ENCODE peak calls at places on chromosomes 6 and 20, in seven cellular contexts. A, W, D, U, L, H and J are unnamed samples.

GRCh38 chr6:147567141-147567805 is 58.8 kb downstream of the SAMD5 start:
- DNase-seq in W (no peak), D (no peak), H (no peak), U (no peak), L (no peak), A (no peak), J (peak)

GRCh38 chr20:14214046-14214445 is 123.4 kb downstream of the FLRT3 start:
- DNase-seq in U (no peak), L (no peak), A (no peak), W (no peak), H (no peak), D (no peak), J (no peak)

GRCh38 chr6:113442040-113442439 is 415.1 kb upstream of the MARCKS start:
- DNase-seq in H (no peak), U (no peak), A (no peak), L (no peak), D (no peak), W (no peak), J (no peak)

GRCh38 chr20:58017237-58017969 is 211.1 kb downstream of the ANKRD60 start:
- DNase-seq in A (no peak), U (peak), W (peak), D (peak), H (no peak), L (no peak), J (no peak)

GRCh38 chr20:2652724-2653510 is 485 bp downstream of the NOP56 start:
- DNase-seq in L (no peak), U (peak), W (no peak), H (peak), A (no peak), D (peak), J (peak)

GRCh38 chr6:71404145-71404966 is 115.7 kb downstream of the OGFRL1 start:
- DNase-seq in A (no peak), W (peak), U (no peak), D (no peak), L (no peak), H (no peak), J (no peak)

GRCh38 chr20:43917380-43917779 is 2.7 kb downstream of the TOX2 start:
- DNase-seq in D (no peak), H (no peak), W (no peak), U (peak), L (no peak), A (no peak), J (no peak)

GRCh38 chr6:73774311-73774766 is 78.3 kb downstream of the CD109 start:
- DNase-seq in W (no peak), A (no peak), U (peak), H (no peak), D (peak), L (peak), J (no peak)

GRCh38 chr6:12749531-12750379 is 33.2 kb downstream of the PHACTR1 start:
- DNase-seq in D (no peak), L (no peak), W (no peak), A (no peak), U (peak), H (no peak), J (peak)

GRCh38 chr6:2921520-2922115 is 18.5 kb upstream of the SERPINB9 start:
- DNase-seq in A (no peak), D (no peak), W (no peak), L (no peak), U (no peak), H (no peak), J (peak)

GRCh38 chr6:49541936-49542335 is 8.5 kb upstream of the C6orf141 start:
- DNase-seq in A (no peak), W (no peak), H (no peak), D (no peak), U (no peak), L (no peak), J (no peak)

GRCh38 chr20:57222631-57222950 is 43.9 kb downstream of the BMP7 start:
- DNase-seq in W (no peak), A (no peak), H (no peak), L (no peak), U (no peak), D (no peak), J (no peak)

GRCh38 chr20:38806855-38807655 is 1.6 kb downstream of the PPP1R16B start:
- DNase-seq in U (no peak), D (no peak), H (peak), L (no peak), W (no peak), A (no peak), J (peak)

GRCh38 chr6:75024796-75025195 is 181.1 kb downstream of the COL12A1 start:
- DNase-seq in W (no peak), H (no peak), D (no peak), L (no peak), U (no peak), A (no peak), J (no peak)

GRCh38 chr6:28282923-28283322 is 1.6 kb downstream of the PGBD1 start:
- DNase-seq in D (no peak), W (no peak), U (no peak), H (no peak), L (no peak), A (no peak), J (no peak)

GRCh38 chr6:36980129-36980528 is 5.9 kb downstream of the MTCH1 start:
- DNase-seq in W (no peak), D (no peak), L (no peak), U (no peak), A (no peak), H (no peak), J (no peak)

GRCh38 chr6:104572901-104573300 is 286.8 kb downstream of the HACE1 start:
- DNase-seq in A (no peak), H (no peak), U (no peak), W (no peak), L (no peak), D (no peak), J (no peak)

GRCh38 chr6:15387118-15387517 is 141.2 kb downstream of the JARID2 start:
- DNase-seq in A (no peak), L (no peak), W (no peak), U (no peak), H (no peak), D (no peak), J (no peak)

GRCh38 chr20:59039233-59039632 is 3.4 kb downstream of the PRELID3B start:
- DNase-seq in L (no peak), W (no peak), D (no peak), H (no peak), U (no peak), A (no peak), J (no peak)

GRCh38 chr6:124742971-124743370 is 219.3 kb upstream of the RNF217 start:
- DNase-seq in D (no peak), H (no peak), L (no peak), U (no peak), A (no peak), W (no peak), J (no peak)

GRCh38 chr20:478949-479429 is 16.7 kb upstream of the TBC1D20 start:
- DNase-seq in W (peak), D (no peak), A (no peak), L (no peak), H (peak), U (peak), J (no peak)

GRCh38 chr6:126228001-126228791 is 111.7 kb upstream of the CENPW start:
- DNase-seq in H (no peak), A (no peak), D (no peak), U (no peak), L (no peak), W (no peak), J (peak)

GRCh38 chr6:23349521-23350147 is 776.4 kb upstream of the NRSN1 start:
- DNase-seq in D (no peak), L (peak), A (no peak), U (no peak), H (no peak), W (peak), J (no peak)

GRCh38 chr6:134529921-134530320 is 212.0 kb upstream of the SGK1 start:
- DNase-seq in L (peak), W (no peak), D (no peak), H (no peak), U (no peak), A (no peak), J (no peak)

GRCh38 chr6:85483041-85483700 is 33.3 kb downstream of the NT5E start:
- DNase-seq in D (peak), W (no peak), A (peak), H (peak), L (no peak), U (peak), J (peak)

GRCh38 chr6:162964703-162965140 is 236.9 kb downstream of the PACRG start:
- DNase-seq in L (peak), U (peak), W (no peak), D (no peak), A (no peak), H (no peak), J (no peak)

GRCh38 chr6:84449220-84449619 is 221.8 kb upstream of the CEP162 start:
- DNase-seq in D (no peak), U (no peak), H (no peak), W (no peak), A (no peak), L (no peak), J (no peak)

GRCh38 chr6:155171747-155172191 is 92.0 kb upstream of the CLDN20 start:
- DNase-seq in D (no peak), U (no peak), W (no peak), H (no peak), L (no peak), A (no peak), J (no peak)

GRCh38 chr6:31158863-31159855 is 770 bp downstream of the TCF19 start:
- DNase-seq in W (no peak), U (no peak), H (peak), L (no peak), A (peak), D (no peak), J (no peak)

GRCh38 chr6:36625161-36625919 is 31.2 kb downstream of the SRSF3 start:
- DNase-seq in U (peak), H (no peak), L (peak), A (no peak), W (no peak), D (peak), J (no peak)

GRCh38 chr20:3889489-3890409 is 562 bp downstream of the PANK2 start:
- DNase-seq in W (no peak), L (no peak), D (peak), A (peak), U (peak), H (peak), J (peak)

GRCh38 chr6:119166024-119166782 is 87.7 kb upstream of the FAM184A start:
- DNase-seq in L (no peak), H (no peak), A (no peak), W (no peak), U (no peak), D (no peak), J (no peak)

GRCh38 chr20:41032243-41032642 is 3.6 kb downstream of the TOP1 start:
- DNase-seq in W (no peak), U (no peak), L (no peak), A (no peak), D (no peak), H (no peak), J (no peak)
- H3K4me3 ChIP-seq in W (peak), U (no peak), L (no peak), A (no peak), D (no peak), H (no peak), J (no peak)

DNA sequence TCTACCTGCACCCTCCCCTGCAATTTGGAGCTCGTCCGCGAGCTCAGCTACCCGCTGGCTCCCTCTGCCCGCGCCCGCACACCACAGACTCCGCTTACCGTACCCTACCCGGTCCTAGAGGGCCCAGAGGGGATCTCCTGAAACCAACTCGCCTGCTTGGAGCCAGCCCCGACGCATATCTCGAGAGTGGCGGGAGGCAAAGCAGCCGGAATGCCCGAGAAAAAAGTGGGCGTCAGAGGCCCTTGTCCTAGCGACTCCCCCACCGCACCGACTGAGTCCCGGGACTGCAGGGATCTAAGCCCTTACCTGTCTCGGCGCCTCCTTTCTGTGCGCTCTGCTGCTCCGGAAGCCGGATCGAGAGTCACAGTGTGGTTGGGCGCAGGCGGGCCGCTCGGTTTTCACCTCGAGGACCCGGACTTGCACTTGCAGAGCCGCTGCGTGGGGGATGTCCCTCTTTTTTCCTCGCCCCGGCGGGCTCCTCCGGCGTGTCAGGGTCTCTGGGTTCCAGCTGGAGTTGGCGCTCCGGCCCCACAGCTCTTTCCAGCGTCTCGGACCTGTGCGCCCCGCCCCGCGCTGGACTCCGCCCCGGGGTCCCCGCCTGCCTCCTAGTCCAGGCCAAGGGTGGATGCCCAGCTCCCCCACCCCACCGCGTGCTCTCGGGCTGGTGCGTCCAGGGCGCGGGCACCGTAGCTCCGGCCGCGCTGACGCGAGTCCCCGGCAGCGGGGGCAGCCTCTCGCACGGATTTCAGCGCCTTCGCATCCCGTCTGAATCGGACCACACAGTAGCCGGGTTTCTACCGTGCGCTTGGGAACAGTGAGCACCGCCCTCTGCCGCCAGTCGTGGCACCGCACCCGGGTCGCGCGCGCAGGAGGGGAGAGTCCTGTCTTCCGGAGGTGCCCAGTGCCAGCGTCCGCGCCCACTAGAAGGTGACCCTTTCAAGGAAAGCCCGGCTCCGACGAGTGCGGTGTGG is at the start of gene PROKR2:
- DNase-seq in H (no peak), D (no peak), W (no peak), U (peak), A (no peak), L (no peak), J (peak)
- TF ChIP-seq CTCF in H (no peak), D (no peak), W (no peak), U (no peak), A (no peak), L (no peak), J (peak)

GRCh38 chr20:34110025-34111013 is 1.7 kb downstream of the EIF2S2 start:
- DNase-seq in L (no peak), H (peak), A (no peak), W (no peak), D (no peak), U (no peak), J (no peak)
- H3K4me3 ChIP-seq in L (peak), H (peak), A (peak), W (peak), D (peak), U (peak), J (peak)

GRCh38 chr6:56767435-56767834 is 124.7 kb upstream of the DST start:
- DNase-seq in L (no peak), D (no peak), H (no peak), U (no peak), A (no peak), W (no peak), J (no peak)

GRCh38 chr6:56766139-56766805 is 123.6 kb upstream of the DST start:
- DNase-seq in L (no peak), H (no peak), W (no peak), D (no peak), A (no peak), U (no peak), J (no peak)

GRCh38 chr6:56770011-56770520 is 127.4 kb upstream of the DST start:
- DNase-seq in A (no peak), U (no peak), W (no peak), H (no peak), L (no peak), D (no peak), J (no peak)

GRCh38 chr6:56766806-56767178 is 124.1 kb upstream of the DST start:
- DNase-seq in H (peak), L (peak), D (no peak), A (no peak), W (no peak), U (no peak), J (no peak)

DNA sequence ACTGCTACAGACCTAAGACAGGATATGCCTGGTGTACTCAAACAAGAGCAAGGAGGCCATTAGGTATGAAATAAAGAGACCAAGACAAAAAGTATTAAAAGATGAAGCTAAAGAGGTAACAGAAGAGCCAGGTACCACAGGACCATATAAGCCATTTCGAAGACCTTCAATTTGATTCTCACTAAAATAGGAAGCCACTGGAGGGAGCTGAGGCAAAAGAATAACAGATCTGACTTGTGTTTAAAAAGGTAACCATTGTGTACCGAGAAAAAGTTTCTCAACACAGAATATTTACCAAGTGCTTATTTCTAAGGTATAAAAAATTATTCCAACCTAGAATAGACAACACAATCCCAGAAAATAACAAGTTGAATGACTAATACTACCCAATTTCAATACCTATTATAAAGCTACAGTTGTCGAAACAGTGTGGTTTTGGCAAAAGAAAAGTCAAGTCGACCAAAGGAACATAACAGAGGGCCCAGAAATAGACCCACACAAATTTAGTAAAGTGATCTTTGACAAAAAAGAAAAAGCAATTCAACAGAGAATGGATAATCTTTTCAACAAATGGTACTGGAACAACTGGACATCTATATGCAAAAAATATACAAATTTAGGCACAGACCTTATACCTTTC is 125.3 kb upstream of the DST start:
- DNase-seq in W (no peak), L (no peak), H (peak), U (no peak), D (no peak), A (no peak), J (no peak)
- TF ChIP-seq CTCF in W (peak), L (peak), H (peak), U (no peak), D (peak), A (no peak), J (no peak)

GRCh38 chr6:109454483-109455160 is 950 bp downstream of the MICAL1 start:
- DNase-seq in H (peak), D (peak), L (no peak), W (no peak), A (peak), U (peak), J (no peak)
- H3K4me3 ChIP-seq in H (peak), D (peak), L (peak), W (peak), A (peak), U (peak), J (peak)

GRCh38 chr6:109059148-109059547 is 35.5 kb downstream of the SESN1 start:
- DNase-seq in H (no peak), D (no peak), U (no peak), A (no peak), W (no peak), L (no peak), J (no peak)

GRCh38 chr6:109058620-109059019 is 36.0 kb downstream of the SESN1 start:
- DNase-seq in U (no peak), L (no peak), H (no peak), W (no peak), A (no peak), D (no peak), J (no peak)

GRCh38 chr6:109060585-109060984 is 34.1 kb downstream of the SESN1 start:
- DNase-seq in W (no peak), L (no peak), D (no peak), A (no peak), H (no peak), U (no peak), J (no peak)

GRCh38 chr6:109062216-109062615 is 32.4 kb downstream of the SESN1 start:
- DNase-seq in H (no peak), U (peak), L (no peak), A (no peak), D (no peak), W (no peak), J (no peak)

GRCh38 chr6:109059591-109060021 is 35.0 kb downstream of the SESN1 start:
- DNase-seq in D (no peak), H (peak), U (no peak), W (no peak), L (no peak), A (no peak), J (no peak)
- TF ChIP-seq CTCF in D (peak), H (peak), U (peak), W (peak), L (no peak), A (no peak), J (no peak)

GRCh38 chr20:35598899-35599775 is 16.5 kb upstream of the SPAG4 start:
- DNase-seq in L (no peak), A (no peak), W (no peak), D (no peak), U (no peak), H (no peak), J (no peak)

GRCh38 chr20:35599776-35600120 is 15.9 kb upstream of the SPAG4 start:
- DNase-seq in H (no peak), U (no peak), L (no peak), W (no peak), D (no peak), A (no peak), J (no peak)

GRCh38 chr20:35601021-35601973 is 14.3 kb upstream of the SPAG4 start:
- DNase-seq in W (no peak), U (peak), D (peak), A (peak), L (no peak), H (peak), J (no peak)

GRCh38 chr20:35601990-35602389 is 13.6 kb upstream of the SPAG4 start:
- DNase-seq in H (no peak), A (peak), W (no peak), D (no peak), L (no peak), U (no peak), J (no peak)

DNA sequence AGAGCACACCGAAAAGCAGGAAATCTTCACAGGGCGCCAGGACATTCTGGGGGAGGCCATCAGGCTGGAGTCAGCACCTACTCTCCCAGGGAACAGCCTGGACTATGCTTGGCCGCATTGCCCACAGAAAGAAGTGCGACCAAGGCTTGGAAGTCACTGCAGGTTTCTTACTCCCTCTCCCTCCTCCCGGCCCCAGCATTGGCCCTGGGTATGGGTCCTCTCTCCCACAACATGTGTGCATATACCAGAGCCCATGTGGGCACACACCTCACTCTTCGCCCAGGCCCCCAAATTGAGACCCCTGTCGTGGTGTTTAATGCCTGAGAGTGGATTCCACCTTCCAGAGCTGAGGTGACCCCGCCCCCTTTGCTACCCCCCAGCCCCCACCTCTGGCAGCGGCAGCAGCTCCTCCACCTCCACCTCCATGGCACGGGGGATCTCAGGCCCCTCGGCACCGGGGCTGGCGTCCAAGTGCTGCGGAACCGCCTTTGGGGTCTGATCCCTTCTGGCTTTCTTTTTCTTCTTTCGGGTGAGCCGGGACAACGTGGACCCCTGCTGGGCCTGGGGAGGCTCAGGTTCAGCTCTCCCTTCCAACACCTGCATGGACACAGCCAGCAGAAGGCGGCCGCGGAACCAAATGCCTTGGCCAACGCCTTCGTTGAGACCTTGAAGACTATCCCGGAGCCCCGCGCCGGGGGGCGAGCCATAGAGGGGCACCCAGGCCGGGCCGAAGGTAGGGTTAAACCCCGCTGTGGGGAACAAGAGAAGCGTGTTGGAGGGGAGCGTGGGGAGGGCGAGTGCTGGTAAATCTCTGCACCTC is 15.2 kb upstream of the SPAG4 start:
- DNase-seq in L (no peak), D (no peak), H (no peak), U (no peak), A (peak), W (no peak), J (no peak)
- H3K4me3 ChIP-seq in L (no peak), D (peak), H (no peak), U (peak), A (peak), W (no peak), J (no peak)